ENCODE peak calls at places on chromosomes 1 and 21, in seven cellular contexts. D, T, J, F, U, C and M are unnamed samples.

GRCh38 chr1:154936416-154937050 is at the start of gene PMVK:
- DNase-seq in D (peak), C (peak), U (peak), J (peak), F (peak), T (peak), M (peak)

GRCh38 chr1:247111636-247112478 is 7.7 kb upstream of the ZNF669 start:
- DNase-seq in U (peak), F (peak), C (no peak), D (no peak), T (peak), J (peak), M (peak)

GRCh38 chr1:92922378-92923035 is 38.8 kb downstream of the DIPK1A start:
- DNase-seq in F (no peak), D (no peak), C (no peak), U (peak), T (no peak), J (peak), M (no peak)

GRCh38 chr21:31185663-31186062 is 147.4 kb upstream of the KRTAP19-8 start:
- DNase-seq in U (no peak), J (no peak), C (no peak), D (no peak), F (no peak), T (no peak), M (no peak)

GRCh38 chr1:39130297-39130696 is 74.2 kb upstream of the MACF1 start:
- DNase-seq in J (peak), T (peak), F (no peak), U (peak), D (no peak), C (no peak), M (peak)

GRCh38 chr1:24714859-24715520 is 30.3 kb upstream of the CLIC4 start:
- DNase-seq in J (peak), C (no peak), D (no peak), T (peak), F (no peak), U (no peak), M (peak)

GRCh38 chr1:108949044-108949443 is 14.2 kb downstream of the CLCC1 start:
- DNase-seq in F (no peak), U (no peak), D (no peak), T (no peak), J (no peak), C (no peak), M (no peak)

GRCh38 chr1:110163591-110163990 is 13.3 kb downstream of the SLC6A17 start:
- DNase-seq in T (no peak), D (no peak), F (no peak), U (no peak), C (no peak), J (no peak), M (no peak)

GRCh38 chr1:155983191-155984023 is 5.1 kb upstream of the ARHGEF2 start:
- DNase-seq in T (peak), J (peak), C (no peak), U (peak), D (no peak), F (no peak), M (peak)

GRCh38 chr1:226104671-226105121 is 42.2 kb downstream of the H3-3A start:
- DNase-seq in D (no peak), C (no peak), T (no peak), J (no peak), F (no peak), U (no peak), M (no peak)

GRCh38 chr1:179293340-179294327 is at the start of gene SOAT1:
- DNase-seq in D (no peak), U (peak), C (peak), T (peak), F (peak), J (peak), M (peak)

GRCh38 chr1:12339861-12340557 is 110.2 kb downstream of the VPS13D start:
- DNase-seq in C (no peak), F (no peak), U (no peak), J (peak), T (no peak), D (no peak), M (no peak)

GRCh38 chr1:53548031-53548491 is 88.9 kb downstream of the DMRTB1 start:
- DNase-seq in T (no peak), F (peak), J (no peak), D (no peak), U (no peak), C (no peak), M (no peak)

GRCh38 chr1:18211764-18212163 is 104.2 kb downstream of the IGSF21 start:
- DNase-seq in D (no peak), J (no peak), F (no peak), U (no peak), T (no peak), C (no peak), M (no peak)

GRCh38 chr1:63746129-63746864 is 27.5 kb upstream of the ROR1 start:
- DNase-seq in J (peak), D (peak), U (peak), C (peak), T (peak), F (no peak), M (peak)

GRCh38 chr21:45308211-45309068 is 20.7 kb upstream of the POFUT2 start:
- DNase-seq in F (no peak), U (no peak), C (peak), J (peak), T (peak), D (no peak), M (peak)

GRCh38 chr1:54497338-54497737 is 50.7 kb upstream of the ACOT11 start:
- DNase-seq in C (no peak), U (no peak), J (no peak), F (no peak), D (no peak), T (no peak), M (no peak)

GRCh38 chr1:102732927-102733326 is 375.4 kb downstream of the COL11A1 start:
- DNase-seq in C (no peak), F (no peak), T (peak), U (no peak), J (peak), D (no peak), M (peak)